ENCODE peak calls at places on chromosomes 1 and 21, in nine cellular contexts. E, B, S, N, J, W, U, O and K are unnamed samples.

GRCh38 chr1:154714638-154715037 is 106.7 kb upstream of the ADAR start:
- DNase-seq in E (peak), B (no peak), S (no peak), N (peak), J (no peak), W (no peak), U (no peak), O (peak), K (no peak)

GRCh38 chr21:38675450-38675849 is 130.3 kb upstream of the ETS2 start:
- DNase-seq in E (no peak), B (no peak), S (no peak), N (no peak), J (no peak), W (no peak), U (no peak), O (no peak), K (no peak)

GRCh38 chr21:46554431-46555224 is 50.3 kb downstream of the S100B start:
- DNase-seq in E (no peak), B (no peak), S (peak), N (no peak), J (no peak), W (no peak), U (no peak), O (no peak), K (no peak)

GRCh38 chr1:230169454-230170152 is 102.6 kb downstream of the GALNT2 start:
- DNase-seq in E (no peak), B (peak), S (no peak), N (no peak), J (no peak), W (no peak), U (no peak), O (no peak), K (no peak)

GRCh38 chr1:215360021-215360420 is 207.1 kb upstream of the KCTD3 start:
- DNase-seq in E (no peak), B (no peak), S (no peak), N (no peak), J (no peak), W (no peak), U (no peak), O (no peak), K (no peak)

GRCh38 chr1:147541672-147542548 is 609 bp downstream of the BCL9 start:
- DNase-seq in E (peak), B (peak), S (peak), N (peak), J (peak), W (peak), U (peak), O (peak), K (no peak)

GRCh38 chr21:46065993-46066842 is 31.7 kb upstream of the COL6A2 start:
- DNase-seq in E (no peak), B (no peak), S (no peak), N (no peak), J (no peak), W (peak), U (no peak), O (no peak), K (no peak)

GRCh38 chr1:172545349-172546004 is 12.5 kb downstream of the SUCO start:
- DNase-seq in E (no peak), B (no peak), S (no peak), N (no peak), J (no peak), W (no peak), U (no peak), O (no peak), K (no peak)

GRCh38 chr1:155010211-155010918 is 7.8 kb downstream of the ZBTB7B start:
- DNase-seq in E (no peak), B (no peak), S (no peak), N (no peak), J (no peak), W (no peak), U (no peak), O (no peak), K (no peak)

GRCh38 chr1:112515311-112516009 is 6.7 kb downstream of the WNT2B start:
- DNase-seq in E (peak), B (no peak), S (no peak), N (peak), J (no peak), W (no peak), U (no peak), O (no peak), K (no peak)

GRCh38 chr21:14877581-14878228 is 187.1 kb downstream of the NRIP1 start:
- DNase-seq in E (peak), B (no peak), S (no peak), N (peak), J (no peak), W (no peak), U (no peak), O (no peak), K (no peak)

DNA sequence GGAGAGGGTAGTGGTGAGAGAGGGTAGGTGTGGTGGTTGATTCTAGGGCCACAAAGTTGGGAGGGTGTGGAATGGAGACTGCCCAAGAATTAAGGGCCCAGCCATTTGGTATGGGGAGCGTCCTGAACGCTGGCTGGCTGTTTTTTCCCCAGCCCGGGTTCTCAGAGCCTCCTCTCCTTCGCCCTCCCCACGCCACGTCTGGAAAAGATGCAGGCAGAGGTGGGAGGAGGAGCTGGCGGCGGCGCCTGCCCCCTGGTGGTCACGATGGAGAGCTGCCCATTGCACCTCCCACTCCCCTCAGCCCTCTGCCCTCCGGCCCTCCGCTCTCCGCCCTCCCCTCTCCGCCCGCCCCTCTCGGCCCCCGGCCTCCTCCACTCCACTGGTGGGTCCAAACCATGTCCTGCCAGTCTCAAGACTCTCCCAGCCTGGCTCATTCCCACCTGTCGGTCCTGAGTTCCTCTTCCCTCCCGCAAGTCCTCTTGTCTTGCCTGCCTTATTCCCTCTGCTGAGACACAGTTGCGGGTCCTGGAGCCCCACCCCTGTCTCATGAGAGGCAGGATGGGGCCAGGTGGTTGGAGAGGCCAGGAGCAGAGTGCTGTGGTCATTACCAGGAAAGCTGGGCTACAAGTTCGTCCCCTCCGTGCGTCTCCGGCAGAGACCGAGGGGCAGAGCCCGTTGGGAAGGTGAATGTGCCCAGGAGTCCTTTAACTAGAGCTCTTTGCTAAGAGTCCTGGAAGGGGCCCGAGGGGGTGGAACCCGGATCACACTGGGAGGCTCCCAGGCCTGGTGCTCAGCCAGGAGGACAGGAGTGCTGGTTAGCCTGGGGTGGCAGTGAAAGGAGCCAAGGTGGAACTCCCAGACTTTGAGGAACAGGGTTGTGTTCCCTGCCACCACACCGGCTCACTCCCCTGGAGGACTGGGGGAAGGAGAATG is 22.6 kb downstream of the ETNK2 start:
- DNase-seq in E (peak), B (peak), S (peak), N (peak), J (peak), W (peak), U (peak), O (peak), K (peak)
- H3K4me3 ChIP-seq in E (peak), B (no peak), S (no peak), N (peak), J (no peak), W (no peak), U (peak), O (no peak), K (no peak)

GRCh38 chr21:44831227-44831626 is 13.4 kb upstream of the SUMO3 start:
- DNase-seq in E (no peak), B (no peak), S (no peak), N (no peak), J (no peak), W (no peak), U (no peak), O (no peak), K (no peak)

GRCh38 chr21:44835647-44835973 is 17.7 kb upstream of the SUMO3 start:
- DNase-seq in E (no peak), B (no peak), S (no peak), N (no peak), J (no peak), W (no peak), U (no peak), O (no peak), K (no peak)

GRCh38 chr21:44834231-44834950 is 16.5 kb upstream of the SUMO3 start:
- DNase-seq in E (no peak), B (no peak), S (no peak), N (no peak), J (no peak), W (no peak), U (no peak), O (no peak), K (no peak)

GRCh38 chr21:44834951-44835646 is 17.2 kb upstream of the SUMO3 start:
- DNase-seq in E (no peak), B (no peak), S (no peak), N (no peak), J (no peak), W (no peak), U (no peak), O (no peak), K (no peak)

DNA sequence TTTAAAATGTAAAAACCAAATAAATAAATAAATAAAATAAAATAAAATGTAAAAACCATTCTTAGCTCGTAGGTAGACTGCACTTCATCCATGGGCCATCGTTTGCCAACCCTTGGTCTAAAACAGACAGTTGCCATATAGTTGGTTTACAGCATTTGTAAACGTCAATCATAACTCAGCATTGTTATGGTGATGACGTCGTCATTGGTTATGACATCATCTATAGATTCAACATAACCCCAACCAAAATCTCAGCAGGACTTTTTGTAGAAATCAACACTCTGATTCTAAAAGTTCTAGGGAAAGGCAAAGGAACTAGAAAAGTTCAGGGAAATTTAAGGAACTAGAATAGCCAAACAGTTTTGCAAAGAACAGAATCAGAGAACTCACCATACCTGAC is 15.8 kb upstream of the SUMO3 start:
- DNase-seq in E (no peak), B (no peak), S (no peak), N (no peak), J (no peak), W (no peak), U (no peak), O (no peak), K (no peak)
- H3K4me3 ChIP-seq in E (no peak), B (no peak), S (no peak), N (no peak), J (no peak), W (no peak), U (no peak), O (no peak), K (no peak)

GRCh38 chr21:43740497-43741156 is 21.7 kb downstream of the PDXK start:
- DNase-seq in E (peak), B (no peak), S (no peak), N (peak), J (peak), W (no peak), U (no peak), O (peak), K (no peak)
- H3K4me3 ChIP-seq in E (no peak), B (no peak), S (no peak), N (no peak), J (no peak), W (no peak), U (no peak), O (no peak), K (no peak)

DNA sequence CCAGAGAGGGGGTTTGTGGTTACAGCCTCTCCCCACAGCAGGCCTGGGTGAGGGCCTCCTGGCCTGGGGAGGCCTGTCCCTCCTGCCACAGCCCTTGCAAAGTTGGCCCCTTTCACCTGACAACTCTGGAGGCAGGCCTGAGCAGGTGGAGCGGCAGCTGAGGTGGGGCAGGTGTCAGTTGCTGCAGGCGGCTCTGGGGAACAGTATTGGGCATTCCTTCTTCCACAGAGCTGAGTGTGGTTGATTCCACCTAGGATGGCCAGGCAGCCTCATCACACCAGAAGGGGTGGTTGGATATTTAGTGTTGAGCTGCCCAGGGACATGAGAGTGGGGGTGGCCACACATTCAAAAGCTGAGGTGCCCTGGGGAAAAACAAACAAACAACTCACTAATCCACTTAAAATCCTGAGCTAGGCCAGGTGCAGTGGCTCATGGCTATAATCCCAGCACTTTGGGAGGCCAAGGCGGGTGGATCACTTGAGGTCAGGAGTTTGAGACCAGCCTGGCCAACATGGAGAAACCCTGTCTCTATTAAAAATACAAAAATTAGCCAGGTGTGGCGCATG is 31.1 kb downstream of the PIGP start:
- DNase-seq in E (no peak), B (no peak), S (no peak), N (no peak), J (no peak), W (no peak), U (no peak), O (no peak), K (no peak)
- H3K4me3 ChIP-seq in E (no peak), B (no peak), S (no peak), N (no peak), J (no peak), W (no peak), U (no peak), O (no peak), K (no peak)

GRCh38 chr1:34165422-34165921 is 442 bp upstream of the CSMD2 start:
- DNase-seq in E (peak), B (peak), S (no peak), N (no peak), J (no peak), W (no peak), U (no peak), O (no peak), K (no peak)

GRCh38 chr1:34166191-34167090 is 1.4 kb upstream of the CSMD2 start:
- DNase-seq in E (no peak), B (peak), S (no peak), N (no peak), J (peak), W (peak), U (no peak), O (no peak), K (no peak)

GRCh38 chr1:34163792-34164509 is 1.1 kb downstream of the CSMD2 start:
- DNase-seq in E (no peak), B (peak), S (no peak), N (no peak), J (no peak), W (no peak), U (no peak), O (no peak), K (no peak)

GRCh38 chr1:34164510-34165381 is at the start of gene CSMD2:
- DNase-seq in E (peak), B (peak), S (no peak), N (peak), J (no peak), W (no peak), U (no peak), O (no peak), K (no peak)

DNA sequence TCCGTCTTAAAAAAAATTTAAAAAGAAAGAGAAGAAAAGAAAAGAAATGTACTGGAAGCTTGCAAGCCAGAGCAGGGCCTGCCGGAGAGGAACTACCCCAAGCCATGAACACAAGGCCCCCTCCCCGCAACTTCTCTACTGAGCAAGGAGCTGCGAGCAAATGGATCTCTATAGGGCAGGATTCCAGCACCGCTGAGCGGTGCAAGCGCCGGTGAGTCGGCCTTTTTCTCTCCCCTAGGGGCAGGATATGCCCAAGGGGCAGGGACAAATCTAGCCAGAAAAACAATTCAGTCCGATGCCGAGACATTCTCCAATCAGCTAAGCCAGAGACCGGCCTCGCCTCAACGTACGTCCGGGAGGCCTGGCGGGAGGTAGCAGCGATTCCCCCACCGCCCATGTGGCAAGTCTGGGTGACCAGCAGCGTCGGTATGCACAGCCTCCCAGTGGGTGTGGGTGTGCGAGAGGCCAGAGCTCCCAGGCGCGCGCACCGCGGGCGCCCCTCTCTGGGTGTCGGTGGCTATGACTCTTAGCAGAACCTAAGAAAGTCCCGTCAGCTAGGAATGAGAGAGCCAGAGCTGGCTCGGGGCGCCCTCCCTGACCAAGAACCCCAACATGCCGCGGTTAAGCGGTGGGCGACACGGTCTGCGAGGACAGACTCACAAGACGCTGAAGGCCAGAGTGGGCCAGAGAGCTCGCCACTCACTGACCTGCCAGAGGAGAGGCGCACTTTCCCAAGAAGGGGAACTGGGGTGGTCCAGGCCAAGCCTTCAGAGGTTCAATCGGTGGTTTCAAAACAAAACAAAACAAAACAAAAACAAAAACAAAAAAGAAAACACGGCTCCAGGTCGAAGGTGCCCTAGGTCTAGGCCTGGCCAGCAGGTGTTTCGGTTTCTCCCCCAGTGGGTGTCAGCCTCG is 1.9 kb downstream of the CSMD2 start:
- DNase-seq in E (peak), B (peak), S (no peak), N (peak), J (peak), W (peak), U (no peak), O (peak), K (no peak)
- H3K4me3 ChIP-seq in E (peak), B (peak), S (no peak), N (peak), J (peak), W (peak), U (peak), O (no peak), K (no peak)

GRCh38 chr21:31732891-31733520 is 1.1 kb upstream of the SCAF4 start:
- DNase-seq in E (peak), B (peak), S (peak), N (no peak), J (no peak), W (no peak), U (no peak), O (no peak), K (peak)
- H3K4me3 ChIP-seq in E (peak), B (peak), S (peak), N (no peak), J (peak), W (peak), U (peak), O (peak), K (peak)

GRCh38 chr1:27878038-27878437 is 5.7 kb downstream of the THEMIS2 start:
- DNase-seq in E (no peak), B (no peak), S (no peak), N (no peak), J (no peak), W (no peak), U (no peak), O (no peak), K (no peak)

GRCh38 chr1:27878787-27879335 is 6.5 kb downstream of the THEMIS2 start:
- DNase-seq in E (no peak), B (no peak), S (no peak), N (no peak), J (no peak), W (no peak), U (no peak), O (no peak), K (no peak)

GRCh38 chr1:27877115-27877416 is 4.7 kb downstream of the THEMIS2 start:
- DNase-seq in E (no peak), B (no peak), S (no peak), N (no peak), J (no peak), W (no peak), U (no peak), O (no peak), K (no peak)

GRCh38 chr1:27873671-27874384 is 1.5 kb downstream of the THEMIS2 start:
- DNase-seq in E (no peak), B (no peak), S (no peak), N (no peak), J (no peak), W (no peak), U (no peak), O (peak), K (no peak)

DNA sequence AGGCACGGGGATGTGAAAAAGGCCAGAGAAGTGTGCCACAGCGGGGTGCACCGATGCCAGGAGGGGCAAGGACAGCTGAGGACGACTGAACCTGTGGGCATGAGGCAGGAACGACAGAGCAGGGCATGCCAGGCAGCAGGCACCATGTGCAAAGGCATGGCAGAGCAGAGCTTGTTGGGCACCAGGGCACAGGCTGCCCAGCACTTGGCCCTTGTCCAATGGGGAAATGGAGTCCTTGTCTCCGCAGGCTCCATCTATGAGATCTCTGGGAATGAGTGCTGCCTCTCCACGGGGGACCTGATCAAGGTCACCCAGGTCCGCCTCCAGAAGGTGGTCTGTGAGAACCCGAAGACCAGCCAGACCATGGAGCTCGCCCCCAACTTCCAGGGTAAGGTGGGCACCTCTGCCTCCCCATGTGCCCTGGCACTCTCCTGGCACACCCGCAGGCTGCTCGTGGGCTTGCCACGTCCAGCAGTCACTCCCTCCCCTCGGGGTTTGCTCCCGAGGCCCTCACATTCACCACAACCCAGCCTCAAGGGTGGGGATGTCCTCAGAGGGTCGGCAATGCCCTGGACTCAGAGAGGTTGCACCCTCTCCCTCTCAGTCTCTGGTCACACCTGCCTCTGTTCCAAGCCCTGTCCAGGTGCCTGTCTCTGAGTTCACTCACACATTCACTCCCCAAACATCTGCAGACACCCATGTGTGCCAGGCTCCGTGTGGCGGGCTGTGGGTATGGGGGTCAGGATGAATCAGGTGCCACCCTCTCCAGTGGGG is 4.2 kb downstream of the THEMIS2 start:
- DNase-seq in E (no peak), B (no peak), S (no peak), N (no peak), J (no peak), W (peak), U (no peak), O (no peak), K (no peak)
- H3K4me3 ChIP-seq in E (no peak), B (no peak), S (no peak), N (no peak), J (no peak), W (no peak), U (no peak), O (no peak), K (no peak)